ENCODE peak calls at places on chromosomes 4 and X, in five cellular contexts. One of them, this sample, is unnamed.

GRCh38 chr4:138327334-138327733 is 85.2 kb upstream of the SLC7A11 start:
- ATAC-seq in heart right ventricle: no peak
- ATAC-seq in gastrocnemius medialis: no peak
- ATAC-seq in lower lobe of right lung: no peak
- ATAC-seq in psoas muscle: no peak
- ATAC-seq in this sample: no peak

GRCh38 chr4:20687894-20688293 is 12.4 kb upstream of the PACRGL start:
- ATAC-seq in heart right ventricle: no peak
- ATAC-seq in gastrocnemius medialis: no peak
- ATAC-seq in lower lobe of right lung: no peak
- ATAC-seq in psoas muscle: no peak
- ATAC-seq in this sample: no peak

GRCh38 chr4:76339364-76339763 is 32.8 kb downstream of the STBD1 start:
- ATAC-seq in heart right ventricle: no peak
- ATAC-seq in gastrocnemius medialis: no peak
- ATAC-seq in lower lobe of right lung: no peak
- ATAC-seq in psoas muscle: no peak
- ATAC-seq in this sample: no peak

GRCh38 chr4:27149541-27150212 is 289.0 kb downstream of the STIM2 start:
- ATAC-seq in heart right ventricle: no peak
- ATAC-seq in gastrocnemius medialis: no peak
- ATAC-seq in lower lobe of right lung: no peak
- ATAC-seq in psoas muscle: no peak
- ATAC-seq in this sample: no peak

GRCh38 chr4:88366460-88366859 is 12.2 kb upstream of the HERC6 start:
- ATAC-seq in heart right ventricle: no peak
- ATAC-seq in gastrocnemius medialis: no peak
- ATAC-seq in lower lobe of right lung: no peak
- ATAC-seq in psoas muscle: no peak
- ATAC-seq in this sample: no peak

GRCh38 chr4:165203541-165204461 is 3.6 kb upstream of the KLHL2 start:
- ATAC-seq in heart right ventricle: no peak
- ATAC-seq in gastrocnemius medialis: no peak
- ATAC-seq in lower lobe of right lung: no peak
- ATAC-seq in psoas muscle: no peak
- ATAC-seq in this sample: no peak

GRCh38 chr4:108237693-108238092 is 69.0 kb upstream of the LEF1 start:
- ATAC-seq in heart right ventricle: no peak
- ATAC-seq in gastrocnemius medialis: no peak
- ATAC-seq in lower lobe of right lung: no peak
- ATAC-seq in psoas muscle: no peak
- ATAC-seq in this sample: no peak

GRCh38 chrX:40205471-40205870 is 107.7 kb upstream of the BCOR start:
- ATAC-seq in heart right ventricle: no peak
- ATAC-seq in gastrocnemius medialis: no peak
- ATAC-seq in lower lobe of right lung: no peak
- ATAC-seq in psoas muscle: no peak
- ATAC-seq in this sample: no peak

GRCh38 chr4:99154658-99155342 is 10.7 kb upstream of the ADH4 start:
- ATAC-seq in heart right ventricle: no peak
- ATAC-seq in gastrocnemius medialis: no peak
- ATAC-seq in lower lobe of right lung: no peak
- ATAC-seq in psoas muscle: no peak
- ATAC-seq in this sample: no peak

GRCh38 chr4:123114915-123115756 is 192.7 kb upstream of the NUDT6 start:
- ATAC-seq in heart right ventricle: no peak
- ATAC-seq in gastrocnemius medialis: no peak
- ATAC-seq in lower lobe of right lung: peak; percentile 50
- ATAC-seq in psoas muscle: no peak
- ATAC-seq in this sample: peak; percentile 39

GRCh38 chr4:104063341-104063740 is 343.6 kb upstream of the TACR3 start:
- ATAC-seq in heart right ventricle: no peak
- ATAC-seq in gastrocnemius medialis: no peak
- ATAC-seq in lower lobe of right lung: no peak
- ATAC-seq in psoas muscle: no peak
- ATAC-seq in this sample: no peak

GRCh38 chr4:14254252-14254651 is 626.7 kb upstream of the BOD1L1 start:
- ATAC-seq in heart right ventricle: no peak
- ATAC-seq in gastrocnemius medialis: no peak
- ATAC-seq in lower lobe of right lung: peak; percentile 69
- ATAC-seq in psoas muscle: no peak
- ATAC-seq in this sample: no peak

GRCh38 chr4:17636341-17636695 is 21.9 kb downstream of the MED28 start:
- ATAC-seq in heart right ventricle: peak; percentile 14
- ATAC-seq in gastrocnemius medialis: peak; percentile 9
- ATAC-seq in lower lobe of right lung: peak; percentile 8
- ATAC-seq in psoas muscle: peak; percentile 14
- ATAC-seq in this sample: no peak

GRCh38 chr4:190014771-190015537 is 12.1 kb downstream of the FRG2 start:
- ATAC-seq in heart right ventricle: no peak
- ATAC-seq in gastrocnemius medialis: no peak
- ATAC-seq in lower lobe of right lung: peak; percentile 66
- ATAC-seq in psoas muscle: no peak
- ATAC-seq in this sample: no peak

GRCh38 chr4:168710353-168710946 is 213.6 kb downstream of the PALLD start:
- ATAC-seq in heart right ventricle: peak; percentile 55
- ATAC-seq in gastrocnemius medialis: peak; percentile 66
- ATAC-seq in lower lobe of right lung: no peak
- ATAC-seq in psoas muscle: peak; percentile 69
- ATAC-seq in this sample: peak; percentile 59

GRCh38 chrX:46461653-46462191 is 83.5 kb downstream of the ZNF674 start:
- ATAC-seq in heart right ventricle: no peak
- ATAC-seq in gastrocnemius medialis: no peak
- ATAC-seq in lower lobe of right lung: peak; percentile 34
- ATAC-seq in psoas muscle: no peak
- ATAC-seq in this sample: no peak

GRCh38 chrX:119685225-119686066 is 7.5 kb downstream of the SEPTIN6 start:
- ATAC-seq in heart right ventricle: peak; percentile 85
- ATAC-seq in gastrocnemius medialis: no peak
- ATAC-seq in lower lobe of right lung: peak; percentile 80
- ATAC-seq in psoas muscle: no peak
- ATAC-seq in this sample: peak; percentile 74

GRCh38 chrX:21932277-21932996 is 8.1 kb upstream of the SMS start:
- ATAC-seq in heart right ventricle: peak; percentile 61
- ATAC-seq in gastrocnemius medialis: peak; percentile 96
- ATAC-seq in lower lobe of right lung: no peak
- ATAC-seq in psoas muscle: peak; percentile 98
- ATAC-seq in this sample: peak; percentile 71

GRCh38 chrX:87924619-87925018 is 407.0 kb downstream of the KLHL4 start:
- ATAC-seq in heart right ventricle: peak; percentile 16
- ATAC-seq in gastrocnemius medialis: no peak
- ATAC-seq in lower lobe of right lung: no peak
- ATAC-seq in psoas muscle: no peak
- ATAC-seq in this sample: no peak

GRCh38 chr4:158411180-158411721 is 110.4 kb upstream of the RXFP1 start:
- ATAC-seq in heart right ventricle: no peak
- ATAC-seq in gastrocnemius medialis: no peak
- ATAC-seq in lower lobe of right lung: no peak
- ATAC-seq in psoas muscle: no peak
- ATAC-seq in this sample: no peak

GRCh38 chr4:158410272-158410671 is 111.4 kb upstream of the RXFP1 start:
- ATAC-seq in heart right ventricle: no peak
- ATAC-seq in gastrocnemius medialis: no peak
- ATAC-seq in lower lobe of right lung: no peak
- ATAC-seq in psoas muscle: no peak
- ATAC-seq in this sample: no peak
- TF ChIP-seq CTCF in heart right ventricle: no peak
- TF ChIP-seq CTCF in gastrocnemius medialis: no peak
- TF ChIP-seq CTCF in lower lobe of right lung: no peak
- TF ChIP-seq CTCF in psoas muscle: no peak
- TF ChIP-seq CTCF in this sample: no peak

GRCh38 chrX:42941671-42942070 is 163.7 kb upstream of the PPP1R2C start:
- ATAC-seq in heart right ventricle: no peak
- ATAC-seq in gastrocnemius medialis: no peak
- ATAC-seq in lower lobe of right lung: no peak
- ATAC-seq in psoas muscle: no peak
- ATAC-seq in this sample: no peak

GRCh38 chrX:42944381-42944998 is 166.5 kb upstream of the PPP1R2C start:
- ATAC-seq in heart right ventricle: no peak
- ATAC-seq in gastrocnemius medialis: no peak
- ATAC-seq in lower lobe of right lung: no peak
- ATAC-seq in psoas muscle: no peak
- ATAC-seq in this sample: no peak

GRCh38 chrX:42948723-42949122 is 170.8 kb upstream of the PPP1R2C start:
- ATAC-seq in heart right ventricle: no peak
- ATAC-seq in gastrocnemius medialis: no peak
- ATAC-seq in lower lobe of right lung: no peak
- ATAC-seq in psoas muscle: no peak
- ATAC-seq in this sample: no peak

GRCh38 chrX:42943051-42943450 is 165.1 kb upstream of the PPP1R2C start:
- ATAC-seq in heart right ventricle: no peak
- ATAC-seq in gastrocnemius medialis: no peak
- ATAC-seq in lower lobe of right lung: no peak
- ATAC-seq in psoas muscle: no peak
- ATAC-seq in this sample: no peak

GRCh38 chrX:42946544-42947223 is 168.7 kb upstream of the PPP1R2C start:
- ATAC-seq in heart right ventricle: no peak
- ATAC-seq in gastrocnemius medialis: no peak
- ATAC-seq in lower lobe of right lung: no peak
- ATAC-seq in psoas muscle: no peak
- ATAC-seq in this sample: no peak
- H3K4me3 ChIP-seq in heart right ventricle: no peak overlapping the region
- H3K4me3 ChIP-seq in gastrocnemius medialis: no peak overlapping the region
- H3K4me3 ChIP-seq in lower lobe of right lung: no peak overlapping the region
- H3K4me3 ChIP-seq in psoas muscle: no peak overlapping the region
- H3K4me3 ChIP-seq in this sample: no peak overlapping the region

GRCh38 chr4:175109933-175110332 is 191.8 kb downstream of the ADAM29 start:
- ATAC-seq in heart right ventricle: no peak
- ATAC-seq in gastrocnemius medialis: no peak
- ATAC-seq in lower lobe of right lung: no peak
- ATAC-seq in psoas muscle: no peak
- ATAC-seq in this sample: no peak
- TF ChIP-seq CTCF in heart right ventricle: no peak
- TF ChIP-seq CTCF in gastrocnemius medialis: no peak
- TF ChIP-seq CTCF in lower lobe of right lung: no peak
- TF ChIP-seq CTCF in psoas muscle: no peak
- TF ChIP-seq CTCF in this sample: no peak

DNA sequence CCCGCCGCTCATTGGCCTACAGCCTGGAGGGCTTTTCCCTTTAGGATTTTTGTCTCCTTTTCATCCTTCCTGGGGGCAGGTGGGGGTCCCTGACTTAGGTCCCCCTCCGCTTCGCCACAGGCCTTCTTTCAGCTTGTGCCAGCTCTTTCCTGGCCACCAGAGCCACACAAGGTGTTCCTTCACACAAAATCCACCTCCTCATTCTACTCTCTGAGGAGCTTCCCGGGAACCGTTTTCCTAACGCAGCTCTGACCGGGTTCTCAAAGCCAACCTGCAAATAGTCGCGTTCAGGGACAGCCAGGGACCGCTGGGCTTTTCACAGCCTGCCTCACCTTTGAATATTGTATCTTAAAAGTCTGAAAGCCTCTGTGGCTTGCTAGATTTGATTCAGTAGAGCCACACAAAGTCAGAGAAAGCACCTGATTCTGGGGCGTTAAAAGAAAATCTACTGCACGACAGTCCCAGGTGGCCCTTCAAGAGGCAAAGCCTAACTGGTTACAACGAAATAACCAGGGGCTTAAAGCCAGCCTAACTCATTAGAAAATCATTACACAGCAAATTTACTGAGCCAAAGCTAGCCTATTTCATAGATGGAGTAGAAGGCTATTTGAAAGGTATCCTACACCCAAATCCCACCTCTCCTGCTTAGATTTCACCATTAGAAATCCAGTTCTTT is 752 bp upstream of the GPC3 start:
- ATAC-seq in heart right ventricle: no peak
- ATAC-seq in gastrocnemius medialis: no peak
- ATAC-seq in lower lobe of right lung: no peak
- ATAC-seq in psoas muscle: no peak
- ATAC-seq in this sample: no peak
- H3K4me3 ChIP-seq in heart right ventricle: no peak overlapping the region
- H3K4me3 ChIP-seq in gastrocnemius medialis: no peak overlapping the region
- H3K4me3 ChIP-seq in lower lobe of right lung: peak overlapping the region; percentile 44
- H3K4me3 ChIP-seq in psoas muscle: peak overlapping the region; percentile 58
- H3K4me3 ChIP-seq in this sample: peak overlapping the region; percentile 50

GRCh38 chr4:15847746-15848145 is 69.6 kb downstream of the CD38 start:
- ATAC-seq in heart right ventricle: no peak
- ATAC-seq in gastrocnemius medialis: no peak
- ATAC-seq in lower lobe of right lung: no peak
- ATAC-seq in psoas muscle: no peak
- ATAC-seq in this sample: no peak
- TF ChIP-seq CTCF in heart right ventricle: no peak
- TF ChIP-seq CTCF in gastrocnemius medialis: no peak
- TF ChIP-seq CTCF in lower lobe of right lung: no peak
- TF ChIP-seq CTCF in psoas muscle: no peak
- TF ChIP-seq CTCF in this sample: no peak

DNA sequence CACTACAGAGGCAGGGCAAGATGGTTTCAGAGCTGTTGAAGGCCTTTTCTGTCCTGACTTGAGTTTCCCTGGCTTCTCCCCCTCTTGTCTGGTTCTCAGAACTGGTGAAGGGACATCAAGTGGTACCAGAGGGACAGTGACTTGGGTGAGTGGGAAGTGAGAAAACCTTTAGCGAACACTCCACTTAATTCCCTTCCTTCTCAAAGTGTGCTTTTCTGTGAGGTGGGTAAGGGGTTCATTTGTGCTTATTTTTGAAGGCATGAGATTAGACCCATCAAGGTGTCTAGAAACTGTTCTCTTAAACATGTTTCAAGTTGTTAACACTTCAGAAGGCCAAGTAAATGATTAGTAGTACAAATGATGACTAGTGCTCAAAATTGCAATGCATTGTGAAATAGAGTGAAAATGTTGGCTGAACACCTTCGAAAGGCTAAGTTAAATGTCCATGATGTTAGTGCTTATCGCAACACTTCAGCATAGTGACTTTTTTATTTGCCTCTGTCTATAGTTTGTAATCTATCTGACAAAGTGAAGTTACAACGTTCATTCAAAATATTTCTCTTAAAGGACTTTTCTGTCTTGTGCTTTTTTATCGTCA is 2.8 kb downstream of the AREG start:
- ATAC-seq in heart right ventricle: no peak
- ATAC-seq in gastrocnemius medialis: no peak
- ATAC-seq in lower lobe of right lung: no peak
- ATAC-seq in psoas muscle: no peak
- ATAC-seq in this sample: no peak
- H3K4me3 ChIP-seq in heart right ventricle: no peak overlapping the region
- H3K4me3 ChIP-seq in gastrocnemius medialis: no peak overlapping the region
- H3K4me3 ChIP-seq in lower lobe of right lung: peak overlapping the region; percentile 2
- H3K4me3 ChIP-seq in psoas muscle: no peak overlapping the region
- H3K4me3 ChIP-seq in this sample: no peak overlapping the region

GRCh38 chrX:129609395-129609794 is 45.4 kb downstream of the APLN start:
- ATAC-seq in heart right ventricle: no peak
- ATAC-seq in gastrocnemius medialis: no peak
- ATAC-seq in lower lobe of right lung: no peak
- ATAC-seq in psoas muscle: no peak
- ATAC-seq in this sample: no peak
- TF ChIP-seq CTCF in heart right ventricle: no peak
- TF ChIP-seq CTCF in gastrocnemius medialis: no peak
- TF ChIP-seq CTCF in lower lobe of right lung: no peak
- TF ChIP-seq CTCF in psoas muscle: no peak
- TF ChIP-seq CTCF in this sample: no peak

DNA sequence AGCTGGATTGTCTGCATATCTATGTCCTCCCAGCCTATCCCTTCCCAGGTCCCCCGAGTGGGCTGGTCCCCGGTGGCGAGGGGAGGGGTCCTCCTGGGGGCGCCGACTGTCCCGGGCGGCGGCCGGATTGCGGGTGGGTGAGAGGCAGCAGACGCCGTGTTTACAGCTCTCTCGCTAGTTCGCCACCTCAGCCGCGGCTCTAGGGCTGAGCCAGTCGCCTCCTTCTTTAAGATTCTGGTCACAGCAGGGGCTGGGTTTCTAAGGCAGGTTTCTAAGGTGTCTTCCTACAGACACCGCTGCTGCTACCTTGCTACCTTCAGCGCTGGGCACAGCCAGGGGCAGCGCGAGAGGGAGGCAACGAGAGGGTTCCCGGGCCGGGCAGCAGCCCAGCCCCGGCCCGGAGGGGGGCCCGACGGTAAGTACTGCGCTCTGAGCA is 57.2 kb downstream of the FRMPD3 start:
- ATAC-seq in heart right ventricle: no peak
- ATAC-seq in gastrocnemius medialis: no peak
- ATAC-seq in lower lobe of right lung: no peak
- ATAC-seq in psoas muscle: no peak
- ATAC-seq in this sample: no peak
- H3K4me3 ChIP-seq in heart right ventricle: no peak overlapping the region
- H3K4me3 ChIP-seq in gastrocnemius medialis: no peak overlapping the region
- H3K4me3 ChIP-seq in lower lobe of right lung: no peak overlapping the region
- H3K4me3 ChIP-seq in psoas muscle: peak overlapping the region; percentile 4
- H3K4me3 ChIP-seq in this sample: peak overlapping the region; percentile 23

This sample was measured in gastroesophageal sphincter.